ENCODE peak calls at places on chromosomes 7 and 10, in six cellular contexts. One of them, this sample, is unnamed.

GRCh38 chr10:104323085-104323484 is 15.2 kb downstream of the ITPRIP start:
- DNase-seq in ACHN: no peak
- DNase-seq in COLO829: no peak
- DNase-seq in MCF 10A: no peak
- DNase-seq in mucosa of gallbladder: no peak
- DNase-seq in M059J: no peak
- DNase-seq in this sample: no peak

GRCh38 chr7:27143022-27143949 is at the start of gene HOXA5:
- DNase-seq in ACHN: peak
- DNase-seq in MCF 10A: peak
- DNase-seq in mucosa of gallbladder: no peak
- DNase-seq in COLO829: no peak
- DNase-seq in M059J: peak
- DNase-seq in this sample: peak

GRCh38 chr10:114544045-114544659 is 113.9 kb downstream of the ABLIM1 start:
- DNase-seq in mucosa of gallbladder: peak
- DNase-seq in ACHN: no peak
- DNase-seq in MCF 10A: peak
- DNase-seq in M059J: peak
- DNase-seq in COLO829: no peak
- DNase-seq in this sample: peak

GRCh38 chr10:114389429-114389828 is 14.9 kb downstream of the AFAP1L2 start:
- DNase-seq in M059J: peak
- DNase-seq in COLO829: no peak
- DNase-seq in MCF 10A: peak
- DNase-seq in ACHN: peak
- DNase-seq in mucosa of gallbladder: peak
- DNase-seq in this sample: peak

GRCh38 chr10:3866347-3866746 is 81.3 kb upstream of the KLF6 start:
- DNase-seq in mucosa of gallbladder: no peak
- DNase-seq in MCF 10A: no peak
- DNase-seq in COLO829: no peak
- DNase-seq in ACHN: no peak
- DNase-seq in M059J: no peak
- DNase-seq in this sample: no peak

GRCh38 chr7:44814956-44815355 is 18.5 kb downstream of the PPIA start:
- DNase-seq in ACHN: no peak
- DNase-seq in mucosa of gallbladder: no peak
- DNase-seq in M059J: no peak
- DNase-seq in COLO829: no peak
- DNase-seq in MCF 10A: no peak
- DNase-seq in this sample: no peak

GRCh38 chr10:72334196-72334831 is 20.4 kb downstream of the DNAJB12 start:
- DNase-seq in M059J: peak
- DNase-seq in MCF 10A: peak
- DNase-seq in COLO829: no peak
- DNase-seq in mucosa of gallbladder: peak
- DNase-seq in ACHN: peak
- DNase-seq in this sample: peak

GRCh38 chr7:151086802-151087246 is 549 bp downstream of the AGAP3 start:
- DNase-seq in ACHN: peak
- DNase-seq in M059J: peak
- DNase-seq in COLO829: no peak
- DNase-seq in mucosa of gallbladder: no peak
- DNase-seq in MCF 10A: peak
- DNase-seq in this sample: no peak

GRCh38 chr7:87517136-87517805 is 41.8 kb upstream of the ABCB4 start:
- DNase-seq in ACHN: no peak
- DNase-seq in MCF 10A: no peak
- DNase-seq in COLO829: no peak
- DNase-seq in M059J: peak
- DNase-seq in mucosa of gallbladder: no peak
- DNase-seq in this sample: no peak

GRCh38 chr10:48651839-48652238 is 32.8 kb upstream of the WDFY4 start:
- DNase-seq in ACHN: no peak
- DNase-seq in mucosa of gallbladder: no peak
- DNase-seq in M059J: no peak
- DNase-seq in MCF 10A: no peak
- DNase-seq in COLO829: no peak
- DNase-seq in this sample: no peak

GRCh38 chr10:71396714-71397339 is at the start of gene CDH23:
- DNase-seq in ACHN: no peak
- DNase-seq in M059J: peak
- DNase-seq in COLO829: no peak
- DNase-seq in mucosa of gallbladder: no peak
- DNase-seq in MCF 10A: no peak
- DNase-seq in this sample: no peak

GRCh38 chr10:67629461-67629971 is 66.5 kb downstream of the CTNNA3 start:
- DNase-seq in mucosa of gallbladder: no peak
- DNase-seq in ACHN: no peak
- DNase-seq in MCF 10A: peak
- DNase-seq in COLO829: peak
- DNase-seq in M059J: peak
- DNase-seq in this sample: peak

GRCh38 chr10:21493841-21494220 is 31.7 kb downstream of the SKIDA1 start:
- DNase-seq in COLO829: no peak
- DNase-seq in M059J: no peak
- DNase-seq in MCF 10A: no peak
- DNase-seq in ACHN: no peak
- DNase-seq in mucosa of gallbladder: no peak
- DNase-seq in this sample: no peak

GRCh38 chr7:2967238-2967637 is 76.4 kb downstream of the CARD11 start:
- DNase-seq in COLO829: no peak
- DNase-seq in M059J: no peak
- DNase-seq in ACHN: no peak
- DNase-seq in mucosa of gallbladder: no peak
- DNase-seq in MCF 10A: no peak
- DNase-seq in this sample: no peak

GRCh38 chr10:101053516-101053915 is 8.3 kb upstream of the KAZALD1 start:
- DNase-seq in COLO829: no peak
- DNase-seq in ACHN: no peak
- DNase-seq in MCF 10A: no peak
- DNase-seq in mucosa of gallbladder: no peak
- DNase-seq in M059J: peak
- DNase-seq in this sample: no peak

GRCh38 chr7:70270149-70270548 is 671.9 kb downstream of the AUTS2 start:
- DNase-seq in ACHN: no peak
- DNase-seq in M059J: no peak
- DNase-seq in MCF 10A: no peak
- DNase-seq in mucosa of gallbladder: no peak
- DNase-seq in COLO829: no peak
- DNase-seq in this sample: no peak

GRCh38 chr7:80374321-80374720 is 137.5 kb downstream of the GNAT3 start:
- DNase-seq in M059J: no peak
- DNase-seq in mucosa of gallbladder: peak
- DNase-seq in COLO829: no peak
- DNase-seq in MCF 10A: no peak
- DNase-seq in ACHN: no peak
- DNase-seq in this sample: no peak

GRCh38 chr10:105950410-105950809 is 1214.1 kb downstream of the SORCS1 start:
- DNase-seq in COLO829: peak
- DNase-seq in M059J: peak
- DNase-seq in mucosa of gallbladder: peak
- DNase-seq in ACHN: peak
- DNase-seq in MCF 10A: peak
- DNase-seq in this sample: peak

GRCh38 chr7:33886100-33886623 is 19.2 kb upstream of the BMPER start:
- DNase-seq in mucosa of gallbladder: no peak
- DNase-seq in ACHN: peak
- DNase-seq in M059J: peak
- DNase-seq in MCF 10A: no peak
- DNase-seq in COLO829: no peak
- DNase-seq in this sample: no peak

GRCh38 chr7:121192834-121193233 is 136.0 kb upstream of the WNT16 start:
- DNase-seq in M059J: peak
- DNase-seq in mucosa of gallbladder: no peak
- DNase-seq in ACHN: no peak
- DNase-seq in COLO829: no peak
- DNase-seq in MCF 10A: no peak
- DNase-seq in this sample: no peak

GRCh38 chr7:151491859-151492258 is 27.8 kb downstream of the RHEB start:
- DNase-seq in COLO829: no peak
- DNase-seq in M059J: peak
- DNase-seq in MCF 10A: peak
- DNase-seq in mucosa of gallbladder: no peak
- DNase-seq in ACHN: peak
- DNase-seq in this sample: peak

GRCh38 chr7:29479606-29480200 is 83.9 kb upstream of the PRR15 start:
- DNase-seq in mucosa of gallbladder: no peak
- DNase-seq in ACHN: no peak
- DNase-seq in M059J: no peak
- DNase-seq in MCF 10A: no peak
- DNase-seq in COLO829: peak
- DNase-seq in this sample: no peak